ENCODE peak calls at places on chromosomes 5 and 9, in four cellular contexts. Z, X, E and M are unnamed samples.

GRCh38 chr5:159061186-159061796 is 38.4 kb downstream of the EBF1 start:
- DNase-seq in Z (peak), E (peak), X (peak), M (no peak)

GRCh38 chr5:79062431-79062830 is 7.0 kb downstream of the DMGDH start:
- DNase-seq in X (no peak), Z (no peak), E (no peak), M (no peak)

GRCh38 chr5:141559481-141559880 is 59.3 kb downstream of the DIAPH1 start:
- DNase-seq in E (no peak), X (peak), Z (peak), M (no peak)

GRCh38 chr5:8557728-8558127 is 688.8 kb downstream of the MTRR start:
- DNase-seq in Z (no peak), X (no peak), E (no peak), M (no peak)

GRCh38 chr9:89502038-89502601 is 4.2 kb upstream of the SEMA4D start:
- DNase-seq in Z (no peak), X (no peak), E (no peak), M (no peak)

GRCh38 chr5:153891394-153891793 is 147.3 kb downstream of the FAM114A2 start:
- DNase-seq in X (no peak), E (no peak), Z (no peak), M (peak)

GRCh38 chr9:133251773-133252172 is 23.2 kb downstream of the ABO start:
- DNase-seq in E (no peak), X (no peak), Z (no peak), M (no peak)

GRCh38 chr9:89412951-89413350 is 85.0 kb downstream of the SEMA4D start:
- DNase-seq in E (no peak), X (no peak), Z (no peak), M (no peak)

DNA sequence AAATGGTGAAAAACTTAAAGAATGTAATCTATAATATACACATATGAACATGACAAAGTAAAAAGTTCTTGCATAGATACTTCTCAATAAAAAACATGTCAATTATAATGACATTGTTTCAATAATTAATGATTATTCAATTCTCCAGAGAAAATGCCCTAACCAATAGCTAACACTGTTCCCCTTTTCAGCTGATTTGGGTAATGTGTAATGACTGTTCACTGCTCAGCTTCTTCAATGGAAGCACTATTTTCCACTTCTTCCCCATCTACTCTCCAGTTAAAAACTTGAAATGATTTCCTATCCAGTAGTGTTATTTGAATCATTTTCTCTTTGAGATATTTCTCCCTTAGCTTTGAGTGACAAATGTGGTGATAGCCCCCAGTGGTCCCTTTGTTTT is 62.3 kb downstream of the CEP120 start:
- DNase-seq in Z (no peak), E (no peak), X (no peak), M (no peak)
- TF ChIP-seq CTCF in Z (no peak), E (no peak), X (no peak), M (no peak)

GRCh38 chr5:130034872-130035271 is 130.6 kb downstream of the CHSY3 start:
- DNase-seq in X (peak), Z (no peak), E (no peak), M (no peak)

GRCh38 chr5:130035388-130035787 is 131.1 kb downstream of the CHSY3 start:
- DNase-seq in E (no peak), Z (no peak), X (no peak), M (no peak)

GRCh38 chr5:130032807-130033206 is 128.5 kb downstream of the CHSY3 start:
- DNase-seq in X (no peak), E (peak), Z (no peak), M (no peak)

DNA sequence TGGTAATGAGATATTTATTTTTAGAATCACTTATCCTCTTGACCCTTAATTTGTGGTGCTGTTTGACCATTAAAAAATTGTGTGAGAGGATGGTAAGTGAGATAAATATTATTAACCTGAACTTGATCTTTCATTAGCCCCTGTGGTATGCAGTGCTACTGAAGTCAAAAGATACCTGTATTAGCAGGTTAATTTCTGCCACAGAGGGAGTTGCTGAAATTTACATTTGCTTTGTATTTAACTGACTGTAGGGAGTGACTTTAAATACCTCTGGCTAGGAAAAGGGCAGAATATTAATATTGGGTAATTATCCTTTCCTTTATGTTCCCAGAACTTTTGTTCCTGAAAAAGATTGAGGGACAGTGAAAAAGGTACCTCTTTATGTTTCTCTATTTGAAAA is 133.6 kb downstream of the CHSY3 start:
- DNase-seq in X (no peak), E (no peak), Z (no peak), M (no peak)
- TF ChIP-seq CTCF in X (no peak), E (no peak), Z (no peak), M (no peak)

DNA sequence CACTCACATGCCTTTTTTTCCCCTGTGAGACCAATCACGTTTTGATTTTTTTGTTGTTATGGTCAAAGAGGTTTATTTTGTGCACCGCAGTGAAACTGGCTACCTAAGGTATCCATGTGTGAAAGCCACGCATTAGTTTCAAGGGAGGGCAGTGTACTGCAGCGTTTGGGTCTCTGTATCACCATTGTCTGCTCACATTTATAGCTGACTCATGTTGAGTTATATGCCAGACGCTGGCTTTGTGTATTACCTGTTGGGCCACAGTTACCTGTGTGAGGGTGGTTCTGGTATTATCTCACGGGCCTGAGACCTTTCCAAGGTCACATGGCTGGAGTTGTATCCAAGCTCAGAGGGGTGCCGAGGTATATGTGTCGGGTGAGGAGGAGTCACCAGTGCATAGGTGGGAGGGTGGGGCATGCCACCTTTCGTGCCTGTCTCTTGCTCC is 75.8 kb downstream of the ARHGAP26 start:
- DNase-seq in E (no peak), X (no peak), Z (no peak), M (peak)
- TF ChIP-seq CTCF in E (no peak), X (no peak), Z (no peak), M (no peak)

GRCh38 chr5:23332650-23333251 is 174.7 kb upstream of the PRDM9 start:
- DNase-seq in E (no peak), Z (no peak), X (peak), M (no peak)
- TF ChIP-seq CTCF in E (no peak), Z (no peak), X (peak), M (no peak)

GRCh38 chr5:151221574-151221973 is 2.3 kb downstream of the CCDC69 start:
- DNase-seq in E (no peak), Z (no peak), X (peak), M (no peak)

GRCh38 chr5:151218177-151218576 is 5.7 kb downstream of the CCDC69 start:
- DNase-seq in X (no peak), Z (no peak), E (no peak), M (no peak)

GRCh38 chr5:151222054-151222768 is 1.7 kb downstream of the CCDC69 start:
- DNase-seq in E (no peak), Z (no peak), X (no peak), M (no peak)

GRCh38 chr5:151219138-151219537 is 4.8 kb downstream of the CCDC69 start:
- DNase-seq in X (no peak), E (no peak), Z (no peak), M (no peak)

GRCh38 chr5:151219789-151220188 is 4.1 kb downstream of the CCDC69 start:
- DNase-seq in Z (no peak), X (no peak), E (no peak), M (no peak)
- TF ChIP-seq CTCF in Z (peak), X (peak), E (no peak), M (peak)

GRCh38 chr5:119966028-119966427 is 336.7 kb downstream of the FAM170A start:
- DNase-seq in E (no peak), X (peak), Z (no peak), M (no peak)
- TF ChIP-seq CTCF in E (no peak), X (no peak), Z (peak), M (no peak)

GRCh38 chr5:173709145-173709544 is 92.7 kb upstream of the BOD1 start:
- DNase-seq in Z (no peak), E (no peak), X (no peak), M (no peak)
- TF ChIP-seq CTCF in Z (no peak), E (no peak), X (no peak), M (no peak)

GRCh38 chr5:148482697-148483462 is 99.1 kb downstream of the FBXO38 start:
- DNase-seq in E (no peak), Z (peak), X (peak), M (peak)
- TF ChIP-seq CTCF in E (no peak), Z (peak), X (peak), M (peak)